ENCODE peak calls at places on chromosome 22, in six cellular contexts. One of them, this sample, is unnamed. For H3K36me3, the result is how much of the 10 kb centered on the place peaks cover.

GRCh38 chr22:21771631-21771976 is 36.0 kb upstream of the YPEL1 start:
- DNase-seq in MM.1S: no peak
- DNase-seq in right lobe of liver: no peak
- DNase-seq in aorta: no peak
- DNase-seq in kidney: no peak
- DNase-seq in neural progenitor cell: no peak
- DNase-seq in this sample: no peak

GRCh38 chr22:39341179-39341578 is 8.6 kb upstream of the SYNGR1 start:
- DNase-seq in MM.1S: no peak
- DNase-seq in aorta: no peak
- DNase-seq in right lobe of liver: no peak
- DNase-seq in neural progenitor cell: no peak
- DNase-seq in kidney: no peak
- DNase-seq in this sample: no peak

GRCh38 chr22:26656896-26657851 is at the start of gene MIAT:
- DNase-seq in right lobe of liver: no peak
- DNase-seq in neural progenitor cell: peak
- DNase-seq in kidney: no peak
- DNase-seq in MM.1S: peak
- DNase-seq in aorta: no peak
- DNase-seq in this sample: peak

GRCh38 chr22:27046126-27046525 is 388.7 kb downstream of the MIAT start:
- DNase-seq in right lobe of liver: no peak
- DNase-seq in MM.1S: no peak
- DNase-seq in neural progenitor cell: no peak
- DNase-seq in aorta: no peak
- DNase-seq in kidney: no peak
- DNase-seq in this sample: no peak

GRCh38 chr22:25282671-25283561 is 63.5 kb downstream of the CRYBB2 start:
- DNase-seq in MM.1S: no peak
- DNase-seq in aorta: no peak
- DNase-seq in neural progenitor cell: peak
- DNase-seq in kidney: no peak
- DNase-seq in right lobe of liver: no peak
- DNase-seq in this sample: peak

GRCh38 chr22:29225422-29226090 is 19.9 kb downstream of the EMID1 start:
- DNase-seq in aorta: peak
- DNase-seq in kidney: peak
- DNase-seq in MM.1S: no peak
- DNase-seq in right lobe of liver: no peak
- DNase-seq in neural progenitor cell: no peak
- DNase-seq in this sample: no peak

GRCh38 chr22:29442976-29443375 is 4.6 kb downstream of the RFPL1 start:
- DNase-seq in kidney: no peak
- DNase-seq in aorta: no peak
- DNase-seq in neural progenitor cell: no peak
- DNase-seq in MM.1S: no peak
- DNase-seq in right lobe of liver: no peak
- DNase-seq in this sample: no peak

GRCh38 chr22:41094036-41094435 is 1.6 kb downstream of the EP300 start:
- DNase-seq in MM.1S: peak
- DNase-seq in right lobe of liver: no peak
- DNase-seq in kidney: no peak
- DNase-seq in aorta: no peak
- DNase-seq in neural progenitor cell: peak
- DNase-seq in this sample: no peak

GRCh38 chr22:38141574-38141973 is 31.1 kb upstream of the BAIAP2L2 start:
- DNase-seq in MM.1S: no peak
- DNase-seq in aorta: no peak
- DNase-seq in kidney: peak
- DNase-seq in right lobe of liver: peak
- DNase-seq in neural progenitor cell: no peak
- DNase-seq in this sample: no peak

GRCh38 chr22:47918276-47918928 is 1156.0 kb downstream of the TBC1D22A start:
- DNase-seq in aorta: no peak
- DNase-seq in neural progenitor cell: no peak
- DNase-seq in kidney: no peak
- DNase-seq in MM.1S: peak
- DNase-seq in right lobe of liver: no peak
- DNase-seq in this sample: no peak

GRCh38 chr22:20243545-20244249 is 24.4 kb downstream of the RTN4R start:
- DNase-seq in neural progenitor cell: no peak
- DNase-seq in aorta: peak
- DNase-seq in MM.1S: no peak
- DNase-seq in right lobe of liver: peak
- DNase-seq in kidney: peak
- DNase-seq in this sample: no peak

GRCh38 chr22:45742866-45743450 is 71.3 kb downstream of the ATXN10 start:
- DNase-seq in right lobe of liver: peak
- DNase-seq in kidney: no peak
- DNase-seq in MM.1S: no peak
- DNase-seq in aorta: peak
- DNase-seq in neural progenitor cell: no peak
- DNase-seq in this sample: no peak

GRCh38 chr22:45743687-45744086 is 72.1 kb downstream of the ATXN10 start:
- DNase-seq in MM.1S: no peak
- DNase-seq in aorta: peak
- DNase-seq in right lobe of liver: no peak
- DNase-seq in kidney: no peak
- DNase-seq in neural progenitor cell: no peak
- DNase-seq in this sample: no peak

GRCh38 chr22:45738206-45738605 is 66.6 kb downstream of the ATXN10 start:
- DNase-seq in neural progenitor cell: no peak
- DNase-seq in MM.1S: no peak
- DNase-seq in right lobe of liver: no peak
- DNase-seq in aorta: no peak
- DNase-seq in kidney: no peak
- DNase-seq in this sample: no peak

GRCh38 chr22:45744442-45744841 is 72.8 kb downstream of the ATXN10 start:
- DNase-seq in aorta: no peak
- DNase-seq in neural progenitor cell: no peak
- DNase-seq in kidney: no peak
- DNase-seq in MM.1S: no peak
- DNase-seq in right lobe of liver: no peak
- DNase-seq in this sample: no peak

DNA sequence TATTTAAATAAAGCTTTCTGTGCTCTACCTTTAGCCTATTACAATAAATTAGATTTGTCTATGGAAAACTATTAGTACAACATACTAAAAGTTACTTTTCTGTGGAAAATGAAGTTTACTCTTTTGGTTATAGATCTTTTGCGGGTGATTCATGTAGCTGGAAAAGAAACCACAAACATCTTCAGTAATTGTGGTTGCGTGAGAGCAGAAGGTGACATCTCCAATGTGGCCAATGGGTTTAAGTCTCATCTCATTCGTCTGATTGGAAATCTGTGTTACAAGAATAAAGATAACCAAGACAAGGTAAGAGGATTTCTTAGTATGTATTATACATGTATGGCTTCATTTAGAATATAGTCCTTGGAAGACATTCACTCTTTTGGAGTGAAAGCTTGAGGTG is 68.6 kb downstream of the ATXN10 start:
- DNase-seq in aorta: no peak
- DNase-seq in neural progenitor cell: no peak
- DNase-seq in kidney: no peak
- DNase-seq in MM.1S: no peak
- DNase-seq in right lobe of liver: no peak
- DNase-seq in this sample: no peak
- H3K36me3 ChIP-seq in aorta: under half
- H3K36me3 ChIP-seq in neural progenitor cell: under half
- H3K36me3 ChIP-seq in kidney: under half
- H3K36me3 ChIP-seq in MM.1S: under half
- H3K36me3 ChIP-seq in right lobe of liver: under half
- H3K36me3 ChIP-seq in this sample: under half

GRCh38 chr22:33272180-33272579 is 214.0 kb upstream of the SYN3 start:
- DNase-seq in MM.1S: no peak
- DNase-seq in aorta: no peak
- DNase-seq in right lobe of liver: peak
- DNase-seq in neural progenitor cell: no peak
- DNase-seq in kidney: no peak
- DNase-seq in this sample: no peak
- H3K4me3 ChIP-seq in MM.1S: no peak
- H3K4me3 ChIP-seq in aorta: no peak
- H3K4me3 ChIP-seq in right lobe of liver: peak
- H3K4me3 ChIP-seq in neural progenitor cell: no peak
- H3K4me3 ChIP-seq in kidney: no peak
- H3K4me3 ChIP-seq in this sample: peak

GRCh38 chr22:42603427-42603826 is 11.3 kb downstream of the POLDIP3 start:
- DNase-seq in neural progenitor cell: no peak
- DNase-seq in right lobe of liver: no peak
- DNase-seq in kidney: no peak
- DNase-seq in aorta: no peak
- DNase-seq in MM.1S: no peak
- DNase-seq in this sample: no peak
- H3K36me3 ChIP-seq in neural progenitor cell: under half
- H3K36me3 ChIP-seq in right lobe of liver: under half
- H3K36me3 ChIP-seq in kidney: under half
- H3K36me3 ChIP-seq in aorta: under half
- H3K36me3 ChIP-seq in MM.1S: under half
- H3K36me3 ChIP-seq in this sample: under half

GRCh38 chr22:50300620-50301257 is 6.7 kb downstream of the PLXNB2 start:
- DNase-seq in right lobe of liver: no peak
- DNase-seq in neural progenitor cell: no peak
- DNase-seq in kidney: no peak
- DNase-seq in MM.1S: no peak
- DNase-seq in aorta: no peak
- DNase-seq in this sample: no peak

GRCh38 chr22:50299724-50300619 is 7.5 kb downstream of the PLXNB2 start:
- DNase-seq in kidney: no peak
- DNase-seq in MM.1S: no peak
- DNase-seq in neural progenitor cell: peak
- DNase-seq in aorta: no peak
- DNase-seq in right lobe of liver: peak
- DNase-seq in this sample: no peak

GRCh38 chr22:50302041-50302541 is 5.4 kb downstream of the PLXNB2 start:
- DNase-seq in neural progenitor cell: no peak
- DNase-seq in kidney: no peak
- DNase-seq in right lobe of liver: no peak
- DNase-seq in MM.1S: no peak
- DNase-seq in aorta: no peak
- DNase-seq in this sample: no peak

GRCh38 chr22:50302564-50302963 is 4.9 kb downstream of the PLXNB2 start:
- DNase-seq in aorta: no peak
- DNase-seq in kidney: no peak
- DNase-seq in right lobe of liver: no peak
- DNase-seq in MM.1S: no peak
- DNase-seq in neural progenitor cell: no peak
- DNase-seq in this sample: no peak

GRCh38 chr22:50301581-50301991 is 5.9 kb downstream of the PLXNB2 start:
- DNase-seq in right lobe of liver: no peak
- DNase-seq in neural progenitor cell: no peak
- DNase-seq in aorta: no peak
- DNase-seq in MM.1S: no peak
- DNase-seq in kidney: no peak
- DNase-seq in this sample: no peak
- H3K4me3 ChIP-seq in right lobe of liver: no peak
- H3K4me3 ChIP-seq in neural progenitor cell: no peak
- H3K4me3 ChIP-seq in aorta: no peak
- H3K4me3 ChIP-seq in MM.1S: no peak
- H3K4me3 ChIP-seq in kidney: no peak
- H3K4me3 ChIP-seq in this sample: peak

GRCh38 chr22:24169439-24170058 is 11.7 kb upstream of the SUSD2 start:
- DNase-seq in aorta: no peak
- DNase-seq in neural progenitor cell: no peak
- DNase-seq in kidney: no peak
- DNase-seq in MM.1S: no peak
- DNase-seq in right lobe of liver: no peak
- DNase-seq in this sample: no peak
- H3K36me3 ChIP-seq in aorta: under half
- H3K36me3 ChIP-seq in neural progenitor cell: under half
- H3K36me3 ChIP-seq in kidney: under half
- H3K36me3 ChIP-seq in MM.1S: under half
- H3K36me3 ChIP-seq in right lobe of liver: under half
- H3K36me3 ChIP-seq in this sample: half or more

GRCh38 chr22:36913431-36914382 is at the start of gene CSF2RB:
- DNase-seq in aorta: peak
- DNase-seq in neural progenitor cell: no peak
- DNase-seq in right lobe of liver: peak
- DNase-seq in kidney: peak
- DNase-seq in MM.1S: peak
- DNase-seq in this sample: peak

GRCh38 chr22:36916034-36916433 is 2.6 kb downstream of the CSF2RB start:
- DNase-seq in aorta: no peak
- DNase-seq in MM.1S: no peak
- DNase-seq in kidney: no peak
- DNase-seq in right lobe of liver: no peak
- DNase-seq in neural progenitor cell: no peak
- DNase-seq in this sample: no peak

GRCh38 chr22:36912694-36913430 is 566 bp upstream of the CSF2RB start:
- DNase-seq in aorta: no peak
- DNase-seq in right lobe of liver: peak
- DNase-seq in kidney: no peak
- DNase-seq in MM.1S: no peak
- DNase-seq in neural progenitor cell: no peak
- DNase-seq in this sample: no peak

GRCh38 chr22:36911887-36912661 is 1.4 kb upstream of the CSF2RB start:
- DNase-seq in kidney: no peak
- DNase-seq in MM.1S: no peak
- DNase-seq in aorta: no peak
- DNase-seq in right lobe of liver: no peak
- DNase-seq in neural progenitor cell: no peak
- DNase-seq in this sample: no peak

DNA sequence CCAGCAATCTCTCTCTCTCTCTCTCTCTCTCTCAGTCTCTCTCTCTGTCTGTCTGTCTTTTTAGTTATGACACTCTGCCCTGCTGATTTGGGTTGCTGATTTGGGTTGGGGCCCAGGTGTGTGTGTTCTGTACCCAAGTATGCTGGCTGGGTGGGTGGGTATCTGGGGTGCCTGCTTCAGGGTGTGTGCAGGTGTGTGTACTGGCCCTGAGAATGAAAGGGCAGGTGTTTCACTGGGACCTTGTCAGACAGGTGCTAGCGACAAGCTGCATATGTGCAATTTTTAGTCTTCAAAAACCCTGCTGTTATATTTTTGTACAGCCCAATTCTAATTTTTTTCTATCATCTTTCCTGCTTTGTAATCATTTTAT is 940 bp downstream of the CSF2RB start:
- DNase-seq in right lobe of liver: peak
- DNase-seq in aorta: no peak
- DNase-seq in neural progenitor cell: no peak
- DNase-seq in kidney: no peak
- DNase-seq in MM.1S: peak
- DNase-seq in this sample: no peak
- H3K4me3 ChIP-seq in right lobe of liver: no peak
- H3K4me3 ChIP-seq in aorta: no peak
- H3K4me3 ChIP-seq in neural progenitor cell: no peak
- H3K4me3 ChIP-seq in kidney: no peak
- H3K4me3 ChIP-seq in MM.1S: peak
- H3K4me3 ChIP-seq in this sample: peak

GRCh38 chr22:50248192-50249084 is 2.6 kb downstream of the HDAC10 start:
- DNase-seq in kidney: no peak
- DNase-seq in MM.1S: no peak
- DNase-seq in neural progenitor cell: no peak
- DNase-seq in aorta: no peak
- DNase-seq in right lobe of liver: no peak
- DNase-seq in this sample: no peak
- H3K36me3 ChIP-seq in kidney: under half
- H3K36me3 ChIP-seq in MM.1S: under half
- H3K36me3 ChIP-seq in neural progenitor cell: under half
- H3K36me3 ChIP-seq in aorta: under half
- H3K36me3 ChIP-seq in right lobe of liver: under half
- H3K36me3 ChIP-seq in this sample: under half

GRCh38 chr22:23177197-23177596 is 3.1 kb upstream of the BCR start:
- DNase-seq in aorta: no peak
- DNase-seq in right lobe of liver: no peak
- DNase-seq in kidney: no peak
- DNase-seq in neural progenitor cell: no peak
- DNase-seq in MM.1S: peak
- DNase-seq in this sample: no peak
- H3K4me3 ChIP-seq in aorta: no peak
- H3K4me3 ChIP-seq in right lobe of liver: no peak
- H3K4me3 ChIP-seq in kidney: no peak
- H3K4me3 ChIP-seq in neural progenitor cell: no peak
- H3K4me3 ChIP-seq in MM.1S: no peak
- H3K4me3 ChIP-seq in this sample: no peak

This sample was measured in GM06990.